ENCODE peak calls at places on chromosomes 11 and 22, in five cellular contexts. M is GM12878, I is H1, B is K562, O is HepG2. L is an unnamed sample.

GRCh38 chr11:109606256-109606655 is 184.3 kb downstream of the C11orf87 start:
- DNase-seq in M (no peak), I (no peak), B (no peak), O (no peak), L (no peak)

GRCh38 chr22:47071812-47072641 is 309.6 kb downstream of the TBC1D22A start:
- DNase-seq in M (no peak), I (no peak), B (no peak), O (no peak), L (no peak)

GRCh38 chr11:63573881-63574855 is 11.0 kb upstream of the PLAAT2 start:
- DNase-seq in M (no peak), I (no peak), B (peak), O (peak), L (no peak)

GRCh38 chr11:126488591-126489370 is 133.3 kb downstream of the ST3GAL4 start:
- DNase-seq in M (no peak), I (no peak), B (no peak), O (no peak), L (no peak)

GRCh38 chr11:113778111-113778910 is 1.3 kb upstream of the CLDN25 start:
- DNase-seq in M (no peak), I (no peak), B (no peak), O (peak), L (no peak)

GRCh38 chr22:44802071-44802700 is 49.8 kb downstream of the ARHGAP8 start:
- DNase-seq in M (no peak), I (no peak), B (peak), O (no peak), L (no peak)

GRCh38 chr11:98507208-98507607 is 513.5 kb upstream of the CNTN5 start:
- DNase-seq in M (no peak), I (no peak), B (no peak), O (no peak), L (no peak)

GRCh38 chr11:17747131-17747955 is 12.8 kb downstream of the KCNC1 start:
- DNase-seq in M (no peak), I (no peak), B (no peak), O (no peak), L (no peak)

GRCh38 chr11:45182902-45183301 is 36.5 kb downstream of the PRDM11 start:
- DNase-seq in M (no peak), I (peak), B (no peak), O (no peak), L (peak)

GRCh38 chr22:20031732-20032406 is 11.0 kb downstream of the TANGO2 start:
- DNase-seq in M (no peak), I (no peak), B (no peak), O (no peak), L (no peak)

GRCh38 chr11:29527391-29527936 is 489.4 kb downstream of the KCNA4 start:
- DNase-seq in M (no peak), I (no peak), B (no peak), O (peak), L (peak)

GRCh38 chr11:32851251-32851650 is 21.5 kb downstream of the PRRG4 start:
- DNase-seq in M (no peak), I (no peak), B (no peak), O (no peak), L (no peak)

GRCh38 chr11:14650064-14650463 is 6.5 kb downstream of the PDE3B start:
- DNase-seq in M (no peak), I (no peak), B (no peak), O (no peak), L (no peak)

GRCh38 chr11:18739684-18740083 is 13.7 kb upstream of the IGSF22 start:
- DNase-seq in M (no peak), I (no peak), B (peak), O (no peak), L (no peak)

GRCh38 chr22:46967445-46968358 is 205.3 kb downstream of the TBC1D22A start:
- DNase-seq in M (no peak), I (no peak), B (no peak), O (no peak), L (no peak)

GRCh38 chr11:46421257-46421880 is 29.8 kb upstream of the CHRM4 start:
- DNase-seq in M (no peak), I (no peak), B (peak), O (peak), L (no peak)
- TF ChIP-seq MAX in M (no peak), I (no peak), B (no peak), O (no peak), L (no peak)

GRCh38 chr11:128302425-128303186 is 284.8 kb downstream of the ETS1 start:
- DNase-seq in M (peak), I (no peak), B (no peak), O (no peak), L (no peak)
- TF ChIP-seq SRF in M (no peak), I (no peak), B (no peak), O (no peak), L (no peak)

DNA sequence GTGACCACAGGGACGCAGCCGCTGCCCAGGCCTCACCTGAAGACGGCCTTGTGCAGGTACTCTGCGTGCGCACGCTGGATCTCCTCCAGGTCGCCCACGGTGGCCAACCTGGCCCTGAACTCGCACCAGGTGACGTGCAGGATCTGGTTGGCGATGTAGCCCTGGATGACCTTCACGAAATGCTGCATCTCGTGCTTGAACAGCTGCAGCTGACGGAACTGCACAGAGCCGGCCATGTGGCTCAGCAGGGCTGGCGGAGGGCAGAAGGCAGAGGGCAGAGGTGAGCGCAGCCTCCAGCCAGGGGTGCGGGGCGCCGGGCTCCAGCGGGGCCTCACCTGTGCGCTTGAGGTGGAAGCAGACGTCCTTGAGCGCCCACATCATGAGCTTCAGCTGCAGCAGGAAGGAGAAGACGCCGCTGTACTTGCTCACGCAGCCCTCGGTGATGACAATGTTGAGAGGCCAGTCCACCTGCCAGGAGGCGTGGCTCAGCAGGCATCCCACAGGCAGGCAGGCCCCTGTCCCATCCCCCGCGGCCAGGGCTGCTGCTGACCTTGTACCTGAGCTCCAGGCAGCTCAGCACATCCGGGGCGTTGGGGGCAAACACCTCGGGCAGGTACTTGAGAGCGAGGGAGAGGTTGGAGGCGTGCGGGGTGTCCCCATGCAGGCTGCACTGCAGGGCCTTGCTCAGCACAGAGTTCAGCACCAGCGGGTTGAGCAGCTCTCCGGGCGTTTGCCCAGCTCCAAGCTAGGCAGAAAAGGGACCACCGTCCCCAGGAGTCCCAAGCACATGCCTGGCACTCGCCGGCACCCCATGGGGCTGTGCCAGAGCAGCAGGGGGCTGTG is 17.6 kb downstream of the SELENOO start:
- DNase-seq in M (no peak), I (peak), B (no peak), O (no peak), L (no peak)
- TF ChIP-seq MAX in M (no peak), I (no peak), B (no peak), O (no peak), L (no peak)

DNA sequence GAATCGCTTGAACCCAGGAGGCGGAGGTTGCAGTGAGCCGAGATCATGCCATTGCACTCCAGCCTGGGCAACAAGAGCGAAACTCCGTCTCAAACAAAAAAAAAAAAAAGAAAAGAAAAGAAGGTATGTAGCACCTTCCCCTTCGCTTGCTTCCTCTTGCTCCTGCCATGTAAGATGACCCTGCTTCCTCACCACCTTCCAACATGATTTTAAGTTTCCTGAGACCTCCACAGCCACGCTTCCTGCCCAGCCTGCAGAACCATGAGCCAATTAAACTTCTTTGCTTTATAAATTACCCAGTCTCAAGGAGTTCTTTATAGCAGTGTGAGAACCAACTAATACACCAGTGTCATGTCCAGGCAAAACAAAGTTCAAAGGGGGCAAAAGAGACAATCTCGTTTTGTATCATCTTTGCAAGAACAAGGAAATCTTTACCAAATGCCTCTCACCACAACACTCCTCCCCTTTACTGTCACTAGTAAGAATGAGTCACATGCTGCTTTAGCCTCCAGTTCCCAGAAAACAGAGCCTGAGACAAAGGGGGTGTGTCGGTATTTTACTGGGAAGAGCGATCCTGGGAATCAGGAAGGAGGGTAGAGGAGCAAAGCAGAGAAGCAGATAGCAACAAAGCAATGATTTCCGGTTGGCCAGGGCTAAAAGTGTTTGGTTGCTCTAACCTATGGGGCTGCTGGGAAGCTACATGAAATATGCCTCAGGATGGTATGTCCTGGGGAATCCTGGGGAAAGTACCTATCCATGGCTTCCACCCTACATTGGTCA is 10.5 kb upstream of the MCHR1 start:
- DNase-seq in M (no peak), I (no peak), B (peak), O (peak), L (peak)
- TF ChIP-seq SRF in M (no peak), I (no peak), B (no peak), O (no peak), L (no peak)

GRCh38 chr11:102760355-102761035 is 19.9 kb downstream of the MMP10 start:
- DNase-seq in M (no peak), I (no peak), B (no peak), O (no peak), L (peak)

GRCh38 chr11:102763440-102763839 is 17.0 kb downstream of the MMP10 start:
- DNase-seq in M (no peak), I (no peak), B (no peak), O (no peak), L (no peak)

GRCh38 chr11:102762414-102762813 is 18.0 kb downstream of the MMP10 start:
- DNase-seq in M (no peak), I (no peak), B (no peak), O (no peak), L (no peak)

GRCh38 chr11:102757823-102758549 is 22.4 kb downstream of the MMP10 start:
- DNase-seq in M (no peak), I (no peak), B (no peak), O (no peak), L (no peak)

DNA sequence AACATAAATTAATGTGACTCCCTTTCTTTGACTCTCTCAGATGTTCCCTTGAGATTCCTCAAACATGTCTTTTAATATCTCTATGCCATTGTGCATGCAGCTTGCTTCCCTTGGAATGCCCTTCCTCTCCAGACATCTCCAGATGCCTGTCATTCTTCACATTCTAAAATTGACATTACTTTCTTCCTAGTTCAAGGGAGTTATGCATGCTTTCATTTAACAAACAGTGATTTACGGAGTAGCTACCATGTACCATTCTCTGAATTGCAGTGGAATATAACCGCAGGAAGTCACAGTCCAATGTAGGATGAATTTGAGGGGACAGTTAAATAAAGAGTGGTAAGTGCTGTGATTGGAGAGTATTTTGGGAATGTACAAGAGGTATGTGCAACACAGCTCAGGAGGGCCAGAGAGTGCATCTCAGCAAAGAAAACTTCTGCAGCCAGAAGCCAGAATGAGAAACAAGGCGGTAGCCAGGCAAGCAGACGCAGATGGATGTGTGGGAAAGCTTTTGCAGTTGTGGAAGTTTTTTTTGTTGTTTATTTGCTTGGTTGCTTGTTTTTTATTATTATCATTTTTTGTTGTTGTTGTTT is 18.7 kb downstream of the MMP10 start:
- DNase-seq in M (no peak), I (no peak), B (no peak), O (no peak), L (no peak)
- TF ChIP-seq MAX in M (no peak), I (no peak), B (no peak), O (no peak), L (no peak)

GRCh38 chr22:48121984-48122383 is 1359.5 kb downstream of the TBC1D22A start:
- DNase-seq in M (no peak), I (no peak), B (no peak), O (no peak), L (no peak)

GRCh38 chr22:48112687-48113521 is 1350.5 kb downstream of the TBC1D22A start:
- DNase-seq in M (no peak), I (no peak), B (no peak), O (no peak), L (no peak)

DNA sequence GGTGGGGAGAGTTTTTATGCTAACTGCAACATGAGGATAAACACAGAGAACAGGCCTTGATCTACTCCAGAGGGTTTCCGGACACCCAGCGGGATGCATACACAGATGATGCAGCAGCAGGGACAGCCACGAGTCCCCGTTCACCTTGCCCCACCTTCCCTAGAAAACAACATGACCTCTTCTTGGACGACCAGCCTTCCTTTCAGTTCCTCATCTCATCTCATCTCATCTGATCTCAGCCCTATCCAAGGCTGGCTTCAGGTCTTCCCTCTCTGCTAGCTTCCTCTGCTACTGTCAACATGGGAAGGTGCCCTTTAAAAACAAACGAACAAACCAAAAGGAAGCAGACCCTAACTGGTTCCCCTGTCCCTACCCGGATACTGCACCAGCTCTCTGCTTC is 1356.2 kb downstream of the TBC1D22A start:
- DNase-seq in M (no peak), I (no peak), B (no peak), O (no peak), L (no peak)
- TF ChIP-seq SRF in M (no peak), I (no peak), B (no peak), O (no peak), L (no peak)

GRCh38 chr11:129359748-129360147 is 15.9 kb upstream of the BARX2 start:
- DNase-seq in M (no peak), I (no peak), B (no peak), O (no peak), L (no peak)

GRCh38 chr11:129368889-129369672 is 6.6 kb upstream of the BARX2 start:
- DNase-seq in M (no peak), I (no peak), B (no peak), O (no peak), L (no peak)

GRCh38 chr11:129365816-129366215 is 9.8 kb upstream of the BARX2 start:
- DNase-seq in M (no peak), I (no peak), B (no peak), O (no peak), L (peak)

GRCh38 chr11:129366737-129367597 is 8.7 kb upstream of the BARX2 start:
- DNase-seq in M (no peak), I (no peak), B (no peak), O (no peak), L (no peak)

DNA sequence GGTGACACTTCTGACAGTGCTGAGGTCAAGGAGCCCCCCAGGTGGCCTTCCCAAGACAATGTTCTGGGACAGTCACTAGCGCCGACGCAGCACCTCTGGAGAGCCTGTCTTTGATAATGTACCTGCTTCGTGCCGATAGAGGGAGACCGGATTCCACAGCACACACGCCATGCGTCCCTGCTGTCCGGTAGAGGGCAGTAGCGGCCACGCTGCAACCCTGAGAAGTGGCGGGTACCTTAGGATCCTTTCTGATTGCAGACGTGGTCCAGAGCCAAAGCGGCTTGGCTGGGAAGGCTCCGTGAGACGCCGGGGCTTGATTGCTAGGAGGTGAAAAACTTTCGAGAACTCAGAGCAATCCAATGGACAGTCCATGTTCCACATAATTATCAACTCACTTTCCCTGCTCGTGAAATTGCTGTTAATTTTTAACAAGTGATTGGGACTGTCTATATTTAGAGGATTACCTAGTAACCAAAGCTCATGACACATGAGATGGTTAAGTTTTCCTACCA is 11.4 kb upstream of the BARX2 start:
- DNase-seq in M (peak), I (peak), B (peak), O (peak), L (peak)
- TF ChIP-seq MAX in M (peak), I (peak), B (no peak), O (peak), L (peak)

DNA sequence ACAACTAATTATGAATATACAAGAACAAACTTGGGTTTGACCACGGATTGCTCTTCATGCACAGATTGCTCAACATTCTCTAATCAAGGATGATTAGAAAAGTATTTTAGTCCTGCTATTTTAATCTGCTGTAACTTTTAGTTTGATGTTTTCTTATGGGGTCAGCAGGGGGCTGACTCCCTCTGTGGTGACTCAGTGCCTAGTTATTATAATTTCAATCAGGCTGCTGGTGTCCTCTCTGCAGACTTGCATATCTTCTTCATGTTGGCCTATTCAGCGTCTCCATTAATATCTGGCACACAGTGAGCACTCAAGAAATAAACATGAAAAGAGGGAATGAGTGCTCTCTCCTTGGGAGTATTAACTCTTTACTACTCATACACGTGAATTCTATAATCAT is 223.8 kb upstream of the DDI1 start:
- DNase-seq in M (no peak), I (no peak), B (no peak), O (no peak), L (no peak)
- TF ChIP-seq SRF in M (no peak), I (no peak), B (no peak), O (no peak), L (no peak)

DNA sequence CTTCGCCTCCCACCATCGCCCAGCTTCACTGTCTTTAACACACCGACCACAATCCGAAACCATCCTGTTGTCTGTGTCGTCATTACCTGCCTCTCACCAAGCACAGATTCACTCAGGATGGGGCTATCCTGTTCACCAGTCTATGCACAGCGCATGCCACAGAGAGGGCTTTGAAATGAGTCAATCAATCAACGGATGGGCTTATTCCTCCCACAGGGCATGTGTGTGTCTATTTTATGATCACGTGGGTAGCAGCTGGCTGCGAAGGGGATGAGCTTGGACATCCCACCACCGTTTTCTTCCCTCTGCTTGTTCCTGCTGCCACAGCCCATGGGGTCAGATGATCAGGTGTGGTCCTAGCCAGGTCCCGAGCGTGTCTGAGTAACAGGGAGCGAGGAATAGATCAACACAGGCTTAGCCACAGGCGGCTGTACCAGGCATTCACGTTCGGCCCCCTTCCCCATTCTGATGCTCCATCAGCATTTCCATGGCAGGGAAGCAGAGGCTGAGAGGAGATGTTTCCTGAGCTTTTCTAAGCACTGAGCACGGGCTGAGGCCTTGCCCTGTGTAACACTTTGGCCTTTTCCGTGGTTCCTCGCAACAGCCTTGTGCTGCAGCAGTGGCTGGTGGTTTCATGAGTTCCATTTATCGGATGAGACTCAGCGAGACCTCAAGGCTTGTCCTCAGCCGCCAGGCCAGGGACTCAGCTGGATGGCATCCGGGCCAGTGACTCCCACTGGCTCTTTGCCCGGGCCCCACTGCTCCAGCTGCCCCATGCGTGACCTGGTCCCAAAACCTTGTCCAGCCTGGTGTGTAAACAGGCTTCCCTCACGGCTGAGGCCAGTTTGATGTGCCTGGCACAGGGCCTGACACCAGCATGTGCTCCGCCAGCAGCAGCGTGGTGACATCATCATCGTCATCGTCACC is 48.1 kb upstream of the FGF3 start:
- DNase-seq in M (no peak), I (no peak), B (no peak), O (no peak), L (no peak)
- TF ChIP-seq MAX in M (no peak), I (no peak), B (no peak), O (no peak), L (no peak)

L was measured in HCT116.